ENCODE peak calls at places on chromosome 10, in eight cellular contexts. U is heart right ventricle; B is foreskin fibroblast; J is cardiac fibroblast; T is stimulated activated CD4-positive, alpha-beta T cell treated with anti-CD3 and anti-CD28 coated beads, TNF-alpha, amount 100 ng/mL, for 1 hour; I is adipocyte; S is astrocyte; N is effector memory CD4-positive, alpha-beta T cell. H is an unnamed sample.

GRCh38 chr10:60942604-60943269 is 1.2 kb downstream of the RHOBTB1 start:
- DNase-seq in U (peak), B (peak), J (peak), T (no peak), I (peak), S (peak), N (no peak), H (no peak)

GRCh38 chr10:6034371-6034770 is 27.8 kb downstream of the IL2RA start:
- DNase-seq in U (no peak), B (no peak), J (no peak), T (no peak), I (no peak), S (no peak), N (no peak), H (no peak)

GRCh38 chr10:120746016-120746755 is 105.0 kb upstream of the WDR11 start:
- DNase-seq in U (no peak), B (no peak), J (no peak), T (no peak), I (no peak), S (no peak), N (no peak), H (no peak)

GRCh38 chr10:712575-712974 is 23.1 kb upstream of the DIP2C start:
- DNase-seq in U (no peak), B (peak), J (peak), T (no peak), I (no peak), S (no peak), N (no peak), H (no peak)

GRCh38 chr10:127774771-127775559 is 38.0 kb downstream of the FOXI2 start:
- DNase-seq in U (no peak), B (no peak), J (no peak), T (no peak), I (no peak), S (no peak), N (no peak), H (no peak)

GRCh38 chr10:77286851-77287250 is 350.8 kb downstream of the KCNMA1 start:
- DNase-seq in U (no peak), B (no peak), J (no peak), T (no peak), I (peak), S (no peak), N (no peak), H (no peak)

GRCh38 chr10:105699504-105699903 is 1058.4 kb downstream of the SORCS3 start:
- DNase-seq in U (no peak), B (no peak), J (no peak), T (no peak), I (no peak), S (no peak), N (no peak), H (no peak)

GRCh38 chr10:117429644-117430043 is 54.4 kb upstream of the PDZD8 start:
- DNase-seq in U (no peak), B (peak), J (no peak), T (no peak), I (no peak), S (no peak), N (no peak), H (no peak)

GRCh38 chr10:13949844-13950542 is 363.2 kb downstream of the PRPF18 start:
- DNase-seq in U (no peak), B (peak), J (peak), T (no peak), I (peak), S (peak), N (no peak), H (no peak)

GRCh38 chr10:44930904-44931620 is 19.9 kb downstream of the TMEM72 start:
- DNase-seq in U (no peak), B (no peak), J (no peak), T (no peak), I (no peak), S (no peak), N (no peak), H (no peak)

GRCh38 chr10:97030894-97031293 is 154.9 kb downstream of the SLIT1 start:
- DNase-seq in U (no peak), B (no peak), J (no peak), T (no peak), I (no peak), S (no peak), N (no peak), H (no peak)

GRCh38 chr10:127906548-127907377 is at the start of gene PTPRE:
- DNase-seq in U (peak), B (peak), J (peak), T (peak), I (peak), S (no peak), N (peak), H (peak)

GRCh38 chr10:96448021-96448457 is 65.7 kb downstream of the TLL2 start:
- DNase-seq in U (peak), B (no peak), J (peak), T (no peak), I (no peak), S (no peak), N (no peak), H (no peak)

GRCh38 chr10:963613-964012 is 24.6 kb upstream of the GTPBP4 start:
- DNase-seq in U (no peak), B (peak), J (no peak), T (no peak), I (no peak), S (no peak), N (no peak), H (no peak)

GRCh38 chr10:116710021-116710420 is 32.3 kb downstream of the HSPA12A start:
- DNase-seq in U (no peak), B (no peak), J (no peak), T (no peak), I (no peak), S (no peak), N (no peak), H (no peak)

GRCh38 chr10:18437486-18437885 is 213.9 kb downstream of the NSUN6 start:
- DNase-seq in U (no peak), B (no peak), J (no peak), T (no peak), I (no peak), S (peak), N (no peak), H (no peak)

GRCh38 chr10:79067241-79068202 is 1.2 kb upstream of the ZMIZ1 start:
- DNase-seq in U (peak), B (peak), J (peak), T (peak), I (peak), S (peak), N (peak), H (peak)

GRCh38 chr10:123270806-123271205 is 116.6 kb downstream of the BUB3 start:
- DNase-seq in U (no peak), B (no peak), J (no peak), T (no peak), I (no peak), S (no peak), N (no peak), H (no peak)

GRCh38 chr10:132972986-132973902 is 30.9 kb upstream of the CFAP46 start:
- DNase-seq in U (no peak), B (no peak), J (no peak), T (no peak), I (no peak), S (no peak), N (no peak), H (no peak)